ENCODE peak calls at places on chromosomes 5 and 9, in nine cellular contexts. One of them, this sample, is unnamed.

GRCh38 chr5:32852535-32852934 is 141.4 kb downstream of the NPR3 start:
- DNase-seq in astrocyte of the spinal cord: peak
- DNase-seq in NCI-H524 treated with DMSO at 0.1 percent for 48 hours: no peak
- DNase-seq in iPS-NIHi11: peak
- DNase-seq in dorsolateral prefrontal cortex: no peak
- DNase-seq in amniotic stem cell: peak
- DNase-seq in RKO: no peak
- DNase-seq in NCI-H2171: no peak
- DNase-seq in K562: no peak
- DNase-seq in this sample: peak

GRCh38 chr5:81779125-81779934 is 28.4 kb upstream of the SSBP2 start:
- DNase-seq in astrocyte of the spinal cord: peak
- DNase-seq in NCI-H524 treated with DMSO at 0.1 percent for 48 hours: no peak
- DNase-seq in iPS-NIHi11: no peak
- DNase-seq in dorsolateral prefrontal cortex: peak
- DNase-seq in amniotic stem cell: no peak
- DNase-seq in RKO: no peak
- DNase-seq in NCI-H2171: no peak
- DNase-seq in K562: no peak
- DNase-seq in this sample: no peak

GRCh38 chr5:115626444-115626823 is 598 bp upstream of the TMED7 start:
- DNase-seq in astrocyte of the spinal cord: peak
- DNase-seq in NCI-H524 treated with DMSO at 0.1 percent for 48 hours: peak
- DNase-seq in iPS-NIHi11: no peak
- DNase-seq in dorsolateral prefrontal cortex: no peak
- DNase-seq in amniotic stem cell: no peak
- DNase-seq in RKO: peak
- DNase-seq in NCI-H2171: no peak
- DNase-seq in K562: peak
- DNase-seq in this sample: peak

GRCh38 chr9:21964925-21965385 is 29.2 kb downstream of the CDKN2A start:
- DNase-seq in astrocyte of the spinal cord: peak
- DNase-seq in NCI-H524 treated with DMSO at 0.1 percent for 48 hours: no peak
- DNase-seq in iPS-NIHi11: peak
- DNase-seq in dorsolateral prefrontal cortex: no peak
- DNase-seq in amniotic stem cell: no peak
- DNase-seq in RKO: no peak
- DNase-seq in NCI-H2171: no peak
- DNase-seq in K562: no peak
- DNase-seq in this sample: no peak

GRCh38 chr5:1253456-1254105 is 28.4 kb downstream of the SLC6A18 start:
- DNase-seq in astrocyte of the spinal cord: no peak
- DNase-seq in NCI-H524 treated with DMSO at 0.1 percent for 48 hours: no peak
- DNase-seq in iPS-NIHi11: no peak
- DNase-seq in dorsolateral prefrontal cortex: no peak
- DNase-seq in amniotic stem cell: no peak
- DNase-seq in RKO: no peak
- DNase-seq in NCI-H2171: no peak
- DNase-seq in K562: no peak
- DNase-seq in this sample: no peak

GRCh38 chr9:97419315-97419867 is 7.5 kb downstream of the TDRD7 start:
- DNase-seq in astrocyte of the spinal cord: peak
- DNase-seq in NCI-H524 treated with DMSO at 0.1 percent for 48 hours: no peak
- DNase-seq in iPS-NIHi11: no peak
- DNase-seq in dorsolateral prefrontal cortex: no peak
- DNase-seq in amniotic stem cell: no peak
- DNase-seq in RKO: peak
- DNase-seq in NCI-H2171: no peak
- DNase-seq in K562: no peak
- DNase-seq in this sample: peak

GRCh38 chr9:123954921-123955320 is 25.0 kb upstream of the DENND1A start:
- DNase-seq in astrocyte of the spinal cord: no peak
- DNase-seq in NCI-H524 treated with DMSO at 0.1 percent for 48 hours: no peak
- DNase-seq in iPS-NIHi11: no peak
- DNase-seq in dorsolateral prefrontal cortex: no peak
- DNase-seq in amniotic stem cell: no peak
- DNase-seq in RKO: no peak
- DNase-seq in NCI-H2171: no peak
- DNase-seq in K562: no peak
- DNase-seq in this sample: no peak

GRCh38 chr9:33860200-33860871 is 43.4 kb downstream of the UBE2R2 start:
- DNase-seq in astrocyte of the spinal cord: no peak
- DNase-seq in NCI-H524 treated with DMSO at 0.1 percent for 48 hours: no peak
- DNase-seq in iPS-NIHi11: no peak
- DNase-seq in dorsolateral prefrontal cortex: no peak
- DNase-seq in amniotic stem cell: no peak
- DNase-seq in RKO: peak
- DNase-seq in NCI-H2171: no peak
- DNase-seq in K562: no peak
- DNase-seq in this sample: no peak

GRCh38 chr9:116153765-116154333 is at the start of gene PAPPA:
- DNase-seq in astrocyte of the spinal cord: no peak
- DNase-seq in NCI-H524 treated with DMSO at 0.1 percent for 48 hours: no peak
- DNase-seq in iPS-NIHi11: no peak
- DNase-seq in dorsolateral prefrontal cortex: no peak
- DNase-seq in amniotic stem cell: no peak
- DNase-seq in RKO: no peak
- DNase-seq in NCI-H2171: no peak
- DNase-seq in K562: no peak
- DNase-seq in this sample: no peak

GRCh38 chr9:114805670-114806551 is at the start of gene TNFSF15:
- DNase-seq in astrocyte of the spinal cord: no peak
- DNase-seq in NCI-H524 treated with DMSO at 0.1 percent for 48 hours: no peak
- DNase-seq in iPS-NIHi11: peak
- DNase-seq in dorsolateral prefrontal cortex: no peak
- DNase-seq in amniotic stem cell: no peak
- DNase-seq in RKO: no peak
- DNase-seq in NCI-H2171: peak
- DNase-seq in K562: no peak
- DNase-seq in this sample: no peak

GRCh38 chr5:23013395-23013994 is 160.4 kb upstream of the CDH12 start:
- DNase-seq in astrocyte of the spinal cord: no peak
- DNase-seq in NCI-H524 treated with DMSO at 0.1 percent for 48 hours: no peak
- DNase-seq in iPS-NIHi11: no peak
- DNase-seq in dorsolateral prefrontal cortex: no peak
- DNase-seq in amniotic stem cell: no peak
- DNase-seq in RKO: peak
- DNase-seq in NCI-H2171: no peak
- DNase-seq in K562: no peak
- DNase-seq in this sample: no peak

GRCh38 chr5:151080620-151081425 is at the start of gene TNIP1:
- DNase-seq in astrocyte of the spinal cord: peak
- DNase-seq in NCI-H524 treated with DMSO at 0.1 percent for 48 hours: peak
- DNase-seq in iPS-NIHi11: peak
- DNase-seq in dorsolateral prefrontal cortex: peak
- DNase-seq in amniotic stem cell: peak
- DNase-seq in RKO: peak
- DNase-seq in NCI-H2171: peak
- DNase-seq in K562: peak
- DNase-seq in this sample: peak

This sample was measured in RCC 7860.